ENCODE peak calls at places on chromosomes 1 and 21, in eight cellular contexts. Z, R, G, U, O, J, X and P are unnamed samples.

GRCh38 chr1:41444796-41445195 is 39.7 kb downstream of the EDN2 start:
- DNase-seq in Z (no peak), R (no peak), G (no peak), U (no peak), O (no peak), J (no peak), X (no peak), P (no peak)

GRCh38 chr1:148357037-148357436 is 126.1 kb downstream of the PPIAL4G start:
- DNase-seq in Z (no peak), R (no peak), G (no peak), U (no peak), O (no peak), J (no peak), X (no peak), P (no peak)

GRCh38 chr21:29940993-29941392 is 1.2 kb upstream of the GRIK1 start:
- DNase-seq in Z (no peak), R (no peak), G (no peak), U (no peak), O (no peak), J (no peak), X (no peak), P (no peak)

GRCh38 chr1:161266096-161266679 is 7.6 kb downstream of the PCP4L1 start:
- DNase-seq in Z (no peak), R (no peak), G (peak; percentile 10), U (no peak), O (no peak), J (peak; percentile 22), X (no peak), P (peak; percentile 2)

GRCh38 chr1:150887018-150887417 is at the start of gene CTXND2:
- DNase-seq in Z (no peak), R (no peak), G (peak; percentile 8), U (no peak), O (no peak), J (peak; percentile 12), X (peak; percentile 81), P (no peak)

GRCh38 chr1:20719261-20719660 is 1.5 kb upstream of the KIF17 start:
- DNase-seq in Z (peak; percentile 34), R (no peak), G (no peak), U (no peak), O (no peak), J (no peak), X (no peak), P (no peak)

GRCh38 chr1:8455700-8456305 is 137.9 kb downstream of the SLC45A1 start:
- DNase-seq in Z (peak; percentile 58), R (no peak), G (peak; percentile 20), U (no peak), O (no peak), J (no peak), X (peak; percentile 20), P (peak; percentile 21)

GRCh38 chr1:7915826-7916225 is 24.8 kb downstream of the TNFRSF9 start:
- DNase-seq in Z (no peak), R (no peak), G (no peak), U (no peak), O (no peak), J (no peak), X (no peak), P (no peak)

GRCh38 chr1:235069577-235070563 is 58.8 kb downstream of the TOMM20 start:
- DNase-seq in Z (peak; percentile 85), R (no peak), G (peak; percentile 96), U (no peak), O (no peak), J (peak; percentile 100), X (peak; percentile 97), P (peak; percentile 85)

GRCh38 chr1:17691147-17691634 is 63.9 kb upstream of the ACTL8 start:
- DNase-seq in Z (no peak), R (no peak), G (no peak), U (no peak), O (no peak), J (no peak), X (no peak), P (no peak)

GRCh38 chr1:183736391-183736790 is 68.5 kb upstream of the RGL1 start:
- DNase-seq in Z (no peak), R (no peak), G (no peak), U (no peak), O (no peak), J (no peak), X (no peak), P (no peak)

GRCh38 chr1:168613689-168614655 is 37.6 kb downstream of the XCL1 start:
- DNase-seq in Z (no peak), R (no peak), G (peak; percentile 25), U (no peak), O (no peak), J (no peak), X (peak; percentile 47), P (no peak)

GRCh38 chr1:240737268-240737667 is 125.3 kb upstream of the GREM2 start:
- DNase-seq in Z (no peak), R (no peak), G (peak; percentile 78), U (no peak), O (no peak), J (no peak), X (peak; percentile 57), P (no peak)

GRCh38 chr1:6218380-6218779 is 12.5 kb downstream of the RNF207 start:
- DNase-seq in Z (no peak), R (no peak), G (no peak), U (no peak), O (no peak), J (no peak), X (no peak), P (no peak)

GRCh38 chr1:3659093-3659492 is 6.8 kb downstream of the TP73 start:
- DNase-seq in Z (no peak), R (no peak), G (no peak), U (no peak), O (no peak), J (no peak), X (no peak), P (no peak)

GRCh38 chr1:52727114-52727586 is 897 bp downstream of the ZYG11B start:
- DNase-seq in Z (no peak), R (peak; percentile 11), G (no peak), U (no peak), O (peak; percentile 40), J (peak; percentile 12), X (no peak), P (no peak)

GRCh38 chr1:16012590-16013219 is 5.1 kb downstream of the HSPB7 start:
- DNase-seq in Z (peak; percentile 81), R (no peak), G (peak; percentile 87), U (no peak), O (peak; percentile 86), J (peak; percentile 59), X (peak; percentile 59), P (peak; percentile 8)

GRCh38 chr1:230292739-230293720 is 133.1 kb downstream of the PGBD5 start:
- DNase-seq in Z (no peak), R (no peak), G (no peak), U (no peak), O (no peak), J (peak; percentile 47), X (no peak), P (no peak)

GRCh38 chr21:45554477-45555175 is 12.4 kb upstream of the SLC19A1 start:
- DNase-seq in Z (peak; percentile 89), R (peak; percentile 94), G (peak; percentile 37), U (peak; percentile 88), O (peak; percentile 81), J (peak; percentile 63), X (no peak), P (peak; percentile 30)

DNA sequence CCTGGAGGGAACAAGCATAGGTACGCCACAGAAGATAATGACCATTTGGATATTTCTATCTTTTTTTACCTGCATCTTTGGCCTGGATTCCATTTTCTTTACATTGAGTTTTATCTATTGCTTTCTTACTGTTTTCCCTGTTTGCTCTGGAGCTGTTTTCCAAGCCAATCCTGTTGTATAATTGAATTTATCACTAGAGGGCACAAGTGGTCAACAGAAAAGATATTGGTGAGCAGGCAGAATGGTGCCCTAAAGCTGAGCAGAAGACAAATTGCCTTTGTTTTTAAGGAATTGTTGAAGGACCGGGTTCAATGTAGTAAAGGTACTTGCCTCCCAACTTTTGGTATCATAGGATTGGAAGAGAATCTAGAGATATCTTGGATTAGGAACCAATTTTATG is 152.8 kb downstream of the PPP1R12B start:
- DNase-seq in Z (no peak), R (no peak), G (peak; percentile 49), U (no peak), O (peak; percentile 44), J (peak; percentile 47), X (peak; percentile 8), P (peak; percentile 60)
- TF ChIP-seq CTCF in Z (peak; percentile 52), R (no peak), G (peak; percentile 61), U (no peak), O (peak; percentile 7), J (peak; percentile 52), X (peak; percentile 39), P (peak; percentile 78)

GRCh38 chr1:26022994-26023393 is 1.4 kb downstream of the EXTL1 start:
- DNase-seq in Z (no peak), R (no peak), G (no peak), U (no peak), O (no peak), J (no peak), X (no peak), P (no peak)
- TF ChIP-seq CTCF in Z (no peak), R (no peak), G (no peak), U (no peak), O (no peak), J (no peak), X (no peak), P (no peak)

GRCh38 chr1:96038636-96039035 is 682.9 kb upstream of the PTBP2 start:
- DNase-seq in Z (no peak), R (no peak), G (no peak), U (no peak), O (no peak), J (no peak), X (no peak), P (no peak)
- TF ChIP-seq CTCF in Z (no peak), R (no peak), G (no peak), U (no peak), O (no peak), J (no peak), X (no peak), P (no peak)

GRCh38 chr1:89149976-89150375 is 24.1 kb upstream of the GBP2 start:
- DNase-seq in Z (no peak), R (no peak), G (no peak), U (no peak), O (no peak), J (no peak), X (no peak), P (no peak)

GRCh38 chr1:89147707-89148106 is 21.8 kb upstream of the GBP2 start:
- DNase-seq in Z (no peak), R (no peak), G (no peak), U (no peak), O (no peak), J (no peak), X (no peak), P (no peak)

GRCh38 chr1:89148259-89148658 is 22.3 kb upstream of the GBP2 start:
- DNase-seq in Z (no peak), R (no peak), G (no peak), U (no peak), O (no peak), J (no peak), X (no peak), P (no peak)

GRCh38 chr1:89151021-89151420 is 24.8 kb downstream of the GBP7 start:
- DNase-seq in Z (no peak), R (no peak), G (no peak), U (no peak), O (no peak), J (no peak), X (no peak), P (no peak)

DNA sequence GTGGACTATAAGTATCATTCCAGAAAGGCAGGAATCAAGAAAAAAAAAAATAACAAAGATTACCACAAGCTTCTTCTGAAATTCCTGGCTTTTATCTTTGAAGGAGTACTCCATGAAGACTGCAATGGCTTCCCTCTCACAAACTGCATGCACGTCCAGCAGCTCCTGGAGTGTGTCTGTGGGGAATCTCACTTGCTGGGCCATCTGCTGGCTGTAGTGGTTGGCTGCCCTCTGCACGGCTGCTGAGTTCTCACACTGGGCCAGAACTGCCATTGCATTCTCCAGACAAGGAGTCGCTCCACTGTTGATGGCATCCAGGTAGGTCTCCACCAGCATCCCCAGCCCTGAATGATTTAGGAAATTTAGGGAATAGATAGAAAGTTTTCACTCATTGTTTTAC is 23.3 kb upstream of the GBP2 start:
- DNase-seq in Z (no peak), R (peak; percentile 17), G (peak; percentile 36), U (no peak), O (no peak), J (no peak), X (peak; percentile 19), P (peak; percentile 25)
- TF ChIP-seq CTCF in Z (peak; percentile 20), R (no peak), G (peak; percentile 45), U (no peak), O (no peak), J (peak; percentile 16), X (no peak), P (peak; percentile 35)